ENCODE peak calls at places on chromosomes 12 and 14, in four cellular contexts. D, C, X and E are unnamed samples.

GRCh38 chr12:108424816-108425215 is 85.7 kb upstream of the CMKLR1 start:
- DNase-seq in D (no peak), C (no peak), X (no peak), E (no peak)

GRCh38 chr14:73789996-73790581 is 61.5 kb upstream of the PTGR2 start:
- DNase-seq in D (peak), C (no peak), X (no peak), E (peak)

GRCh38 chr14:55073856-55074255 is 22.4 kb downstream of the MAPK1IP1L start:
- DNase-seq in D (peak), C (no peak), X (no peak), E (peak)

GRCh38 chr12:5784626-5785130 is 160.4 kb downstream of the ANO2 start:
- DNase-seq in D (no peak), C (no peak), X (no peak), E (no peak)

GRCh38 chr12:23222801-23223200 is 597.8 kb downstream of the ETNK1 start:
- DNase-seq in D (no peak), C (no peak), X (no peak), E (no peak)

GRCh38 chr12:109878749-109879148 is 1.6 kb downstream of the GLTP start:
- DNase-seq in D (no peak), C (no peak), X (no peak), E (no peak)

GRCh38 chr12:107196681-107197080 is 103.3 kb upstream of the CRY1 start:
- DNase-seq in D (no peak), C (no peak), X (no peak), E (peak)

GRCh38 chr14:100665518-100666032 is 61.1 kb upstream of the DLK1 start:
- DNase-seq in D (no peak), C (no peak), X (no peak), E (peak)

GRCh38 chr12:26810330-26810729 is 22.7 kb downstream of the ITPR2 start:
- DNase-seq in D (peak), C (no peak), X (peak), E (peak)

GRCh38 chr12:27193106-27193505 is 51.0 kb upstream of the STK38L start:
- DNase-seq in D (peak), C (no peak), X (no peak), E (peak)

GRCh38 chr12:92995258-92995905 is 66.3 kb upstream of the EEA1 start:
- DNase-seq in D (no peak), C (no peak), X (no peak), E (no peak)

GRCh38 chr12:88733003-88733402 is 152.7 kb upstream of the KITLG start:
- DNase-seq in D (no peak), C (no peak), X (no peak), E (no peak)

GRCh38 chr14:63493246-63493645 is 49.9 kb downstream of the PPP2R5E start:
- DNase-seq in D (peak), C (no peak), X (peak), E (peak)

GRCh38 chr14:75295491-75296338 is 17.1 kb downstream of the FOS start:
- DNase-seq in D (peak), C (peak), X (peak), E (peak)

GRCh38 chr12:76303989-76304460 is 44.2 kb downstream of the BBS10 start:
- DNase-seq in D (no peak), C (no peak), X (no peak), E (no peak)

GRCh38 chr12:65602191-65602578 is 222.1 kb upstream of the HMGA2 start:
- DNase-seq in D (peak), C (no peak), X (no peak), E (no peak)

GRCh38 chr12:109111775-109112491 is 4.5 kb upstream of the ACACB start:
- DNase-seq in D (peak), C (peak), X (peak), E (peak)

GRCh38 chr12:108955225-108955835 is 65.5 kb downstream of the SVOP start:
- DNase-seq in D (peak), C (no peak), X (no peak), E (peak)

GRCh38 chr12:77741974-77742517 is 88.6 kb upstream of the NAV3 start:
- DNase-seq in D (no peak), C (no peak), X (no peak), E (no peak)

GRCh38 chr14:35385042-35385839 is 19.3 kb downstream of the NFKBIA start:
- DNase-seq in D (peak), C (no peak), X (peak), E (peak)

GRCh38 chr14:91317381-91318313 is 73.1 kb upstream of the GPR68 start:
- DNase-seq in D (peak), C (peak), X (no peak), E (no peak)

GRCh38 chr14:50775357-50775756 is 55.6 kb downstream of the NIN start:
- DNase-seq in D (peak), C (no peak), X (no peak), E (peak)

GRCh38 chr14:93051600-93052546 is 63.9 kb downstream of the ITPK1 start:
- DNase-seq in D (no peak), C (no peak), X (peak), E (no peak)

GRCh38 chr12:110245278-110245868 is 35.7 kb upstream of the ATP2A2 start:
- DNase-seq in D (no peak), C (peak), X (peak), E (no peak)

GRCh38 chr12:85280138-85280983 is at the start of gene ALX1:
- DNase-seq in D (peak), C (peak), X (peak), E (peak)
- H3K4me3 ChIP-seq in D (peak), C (peak), X (peak), E (peak)

GRCh38 chr12:7075518-7075917 is 15.0 kb downstream of the C1S start:
- DNase-seq in D (no peak), C (no peak), X (no peak), E (peak)

GRCh38 chr12:7076493-7076892 is 15.8 kb downstream of the C1R start:
- DNase-seq in D (no peak), C (no peak), X (no peak), E (no peak)

GRCh38 chr12:7075931-7076330 is 15.4 kb downstream of the C1S start:
- DNase-seq in D (peak), C (no peak), X (no peak), E (peak)

GRCh38 chr12:7079826-7080125 is 12.5 kb downstream of the C1R start:
- DNase-seq in D (peak), C (no peak), X (no peak), E (peak)

DNA sequence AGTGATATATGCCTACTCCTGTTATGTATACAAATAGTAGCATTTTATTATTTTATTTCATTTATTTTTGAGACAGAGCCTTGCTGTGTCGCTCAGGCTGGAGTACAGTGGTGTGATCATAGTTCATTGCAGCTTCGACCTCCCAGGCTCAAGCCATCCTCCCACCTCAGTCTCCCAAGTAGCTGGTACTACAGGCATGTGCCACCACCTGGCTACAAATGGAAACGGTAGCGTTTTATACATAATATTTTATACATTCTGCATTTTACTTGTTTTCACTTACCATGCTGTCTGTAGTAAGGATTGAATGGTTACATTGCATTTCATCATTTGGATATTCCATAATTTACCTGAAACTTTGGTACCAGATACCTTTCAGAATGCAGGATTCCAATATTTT is 14.1 kb downstream of the C1R start:
- DNase-seq in D (no peak), C (no peak), X (no peak), E (no peak)
- TF ChIP-seq CTCF in D (no peak), C (no peak), X (no peak), E (no peak)

GRCh38 chr14:65098586-65098985 is 3.7 kb downstream of the MAX start:
- DNase-seq in D (peak), C (no peak), X (no peak), E (peak)

GRCh38 chr14:65102441-65103149 is at the start of gene MAX:
- DNase-seq in D (peak), C (peak), X (peak), E (peak)

GRCh38 chr14:65101631-65102440 is 481 bp downstream of the MAX start:
- DNase-seq in D (no peak), C (peak), X (peak), E (no peak)

GRCh38 chr14:65103150-65103760 is 938 bp upstream of the MAX start:
- DNase-seq in D (no peak), C (no peak), X (peak), E (peak)

DNA sequence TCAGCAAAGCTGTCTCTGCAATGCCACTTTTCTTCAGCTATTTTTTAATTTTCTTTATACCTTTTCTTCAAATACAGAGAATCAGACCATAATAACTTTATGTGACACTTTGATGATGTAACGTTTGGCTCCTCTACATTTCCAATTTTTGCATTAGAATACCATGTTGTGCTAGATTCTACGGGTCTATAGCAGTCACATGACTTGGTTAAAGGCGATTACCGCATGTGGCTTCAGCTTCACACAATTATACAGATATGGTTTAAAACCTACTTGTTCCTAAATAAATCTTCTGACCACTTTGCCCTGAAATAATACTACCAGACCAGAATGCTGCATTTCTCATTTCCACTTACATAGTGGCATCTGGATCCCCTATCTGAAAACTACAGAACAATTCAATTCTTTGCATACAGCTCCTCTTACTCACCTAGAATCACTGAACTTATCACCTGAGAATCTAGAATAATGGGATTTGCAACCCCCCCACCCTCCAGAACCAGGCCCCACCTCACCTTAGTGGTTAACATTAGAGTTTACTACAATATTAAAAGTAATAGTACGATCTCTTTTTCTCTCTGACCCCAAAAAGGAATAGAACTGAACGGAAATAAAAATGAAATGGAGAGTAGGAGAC is 1.3 kb downstream of the MAX start:
- DNase-seq in D (no peak), C (no peak), X (no peak), E (no peak)
- H3K4me3 ChIP-seq in D (peak), C (peak), X (peak), E (peak)

GRCh38 chr12:52305921-52306705 is 14.8 kb upstream of the KRT81 start:
- DNase-seq in D (no peak), C (no peak), X (no peak), E (no peak)
- TF ChIP-seq CTCF in D (peak), C (no peak), X (peak), E (peak)

GRCh38 chr12:11746024-11746771 is 96.7 kb downstream of the ETV6 start:
- DNase-seq in D (peak), C (no peak), X (no peak), E (peak)

GRCh38 chr12:11743748-11744147 is 94.3 kb downstream of the ETV6 start:
- DNase-seq in D (no peak), C (no peak), X (peak), E (no peak)

GRCh38 chr12:11741434-11742092 is 92.1 kb downstream of the ETV6 start:
- DNase-seq in D (no peak), C (no peak), X (no peak), E (no peak)

GRCh38 chr12:11745112-11745511 is 95.6 kb downstream of the ETV6 start:
- DNase-seq in D (no peak), C (no peak), X (no peak), E (no peak)

DNA sequence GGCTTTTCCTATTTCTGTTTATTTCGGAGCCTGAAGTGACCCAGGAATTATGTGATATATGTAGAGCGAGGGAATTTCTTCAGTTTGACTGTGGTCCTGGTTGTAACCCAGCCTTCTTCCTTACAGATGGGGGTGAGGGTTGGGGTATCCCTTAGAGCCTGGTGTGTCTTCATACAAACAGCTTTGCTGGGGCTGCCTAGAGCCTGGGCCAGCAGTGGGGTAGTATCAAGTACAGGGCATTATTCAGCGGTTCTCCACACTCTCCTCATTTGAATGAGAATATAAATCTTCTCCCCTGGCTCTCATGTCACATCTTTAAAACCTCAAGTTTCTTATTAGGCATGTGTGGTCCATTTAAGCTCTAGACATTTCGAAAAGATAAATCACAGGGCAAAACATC is 93.9 kb downstream of the ETV6 start:
- DNase-seq in D (no peak), C (no peak), X (no peak), E (no peak)
- H3K4me3 ChIP-seq in D (no peak), C (no peak), X (no peak), E (no peak)